ENCODE peak calls at places on chromosomes 12 and 14, in eight cellular contexts. B is stomach, P is lower leg skin, Y is uterus, R is adrenal gland, U is A549, I is HCT116, T is tibial nerve. F is an unnamed sample.
A peak's percentile ranks its signal among the peaks of the same experiment; 100 is the strongest.

GRCh38 chr14:101732128-101732527 is 29.4 kb upstream of the PPP2R5C start:
- DNase-seq in B (no peak), P (no peak), Y (no peak), R (no peak), U (no peak), I (peak; percentile 43), T (no peak), F (no peak)

GRCh38 chr14:78959674-78960264 is 789.6 kb downstream of the NRXN3 start:
- DNase-seq in B (peak; percentile 66), P (peak; percentile 40), Y (peak; percentile 74), R (peak; percentile 75), U (peak; percentile 61), I (peak; percentile 26), T (peak; percentile 81), F (peak; percentile 4)

GRCh38 chr12:121925361-121925725 is 7.0 kb downstream of the CFAP251 start:
- DNase-seq in B (no peak), P (no peak), Y (no peak), R (no peak), U (no peak), I (no peak), T (no peak), F (no peak)

GRCh38 chr14:102580552-102581110 is 11.8 kb upstream of the RCOR1 start:
- DNase-seq in B (no peak), P (no peak), Y (no peak), R (no peak), U (no peak), I (no peak), T (no peak), F (no peak)

GRCh38 chr14:75835156-75836141 is 146.3 kb downstream of the TGFB3 start:
- DNase-seq in B (no peak), P (no peak), Y (no peak), R (no peak), U (no peak), I (no peak), T (no peak), F (no peak)

GRCh38 chr14:104903990-104904389 is 20.7 kb upstream of the PLD4 start:
- DNase-seq in B (no peak), P (no peak), Y (no peak), R (no peak), U (no peak), I (no peak), T (no peak), F (no peak)

GRCh38 chr12:113061061-113061694 is 4.6 kb downstream of the DTX1 start:
- DNase-seq in B (no peak), P (no peak), Y (no peak), R (no peak), U (no peak), I (no peak), T (no peak), F (no peak)

GRCh38 chr14:95527392-95528002 is 7.4 kb upstream of the GLRX5 start:
- DNase-seq in B (peak; percentile 52), P (peak; percentile 69), Y (peak; percentile 63), R (peak; percentile 74), U (peak; percentile 44), I (no peak), T (peak; percentile 91), F (no peak)

DNA sequence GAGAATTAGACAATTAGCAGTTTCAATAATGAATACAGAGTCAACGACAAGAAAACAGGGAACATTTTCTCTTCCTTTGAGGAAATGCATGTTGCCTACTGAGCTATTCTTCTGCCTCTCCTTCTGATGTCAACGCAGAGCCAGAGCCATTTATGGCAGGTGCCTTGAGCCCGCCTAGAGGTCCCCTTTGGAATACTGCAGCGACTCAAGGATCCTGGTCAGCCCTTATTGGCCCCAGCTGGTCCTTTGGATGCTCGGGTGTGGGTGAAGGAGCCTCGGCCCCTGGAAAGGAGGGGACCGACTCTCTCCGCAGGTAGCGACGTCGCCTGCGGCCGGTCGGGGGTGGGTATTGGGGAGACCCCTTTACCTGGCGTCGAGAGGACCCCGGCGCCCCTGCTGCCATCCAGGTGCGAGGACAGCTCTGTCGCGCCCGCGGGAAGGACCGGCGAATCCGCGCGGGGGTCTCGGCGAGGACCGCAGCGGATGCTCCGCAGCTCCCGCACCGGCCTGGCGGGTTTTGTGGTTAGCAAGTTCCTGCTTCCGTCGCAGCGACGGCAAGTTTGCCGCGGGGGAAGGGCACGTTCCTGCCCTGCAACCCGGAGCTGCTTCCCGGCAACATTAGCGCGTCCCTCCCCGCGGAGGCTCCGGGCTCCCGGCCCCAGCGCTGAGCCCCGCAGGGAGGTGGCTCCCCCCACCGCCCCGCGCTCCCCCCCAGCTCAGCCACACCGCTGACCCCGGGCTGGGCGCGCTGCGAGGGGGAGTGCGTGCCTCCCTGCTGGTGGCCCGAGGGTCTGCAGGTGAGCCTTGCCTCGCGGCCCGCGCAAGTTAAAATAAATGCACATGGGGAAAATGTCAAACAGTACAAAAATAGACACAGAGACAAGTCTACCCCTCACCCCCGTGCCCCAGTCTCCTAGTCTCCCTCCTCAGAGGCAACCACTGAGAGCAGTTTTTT is at the start of gene MANSC1:
- DNase-seq in B (peak; percentile 78), P (peak; percentile 41), Y (peak; percentile 64), R (peak; percentile 76), U (peak; percentile 58), I (no peak), T (peak; percentile 14), F (no peak)
- TF ChIP-seq POLR2A in B (no peak), P (no peak), Y (peak; percentile 14), R (peak; percentile 57), U (peak; percentile 37), I (no peak), T (no peak), F (no peak)

DNA sequence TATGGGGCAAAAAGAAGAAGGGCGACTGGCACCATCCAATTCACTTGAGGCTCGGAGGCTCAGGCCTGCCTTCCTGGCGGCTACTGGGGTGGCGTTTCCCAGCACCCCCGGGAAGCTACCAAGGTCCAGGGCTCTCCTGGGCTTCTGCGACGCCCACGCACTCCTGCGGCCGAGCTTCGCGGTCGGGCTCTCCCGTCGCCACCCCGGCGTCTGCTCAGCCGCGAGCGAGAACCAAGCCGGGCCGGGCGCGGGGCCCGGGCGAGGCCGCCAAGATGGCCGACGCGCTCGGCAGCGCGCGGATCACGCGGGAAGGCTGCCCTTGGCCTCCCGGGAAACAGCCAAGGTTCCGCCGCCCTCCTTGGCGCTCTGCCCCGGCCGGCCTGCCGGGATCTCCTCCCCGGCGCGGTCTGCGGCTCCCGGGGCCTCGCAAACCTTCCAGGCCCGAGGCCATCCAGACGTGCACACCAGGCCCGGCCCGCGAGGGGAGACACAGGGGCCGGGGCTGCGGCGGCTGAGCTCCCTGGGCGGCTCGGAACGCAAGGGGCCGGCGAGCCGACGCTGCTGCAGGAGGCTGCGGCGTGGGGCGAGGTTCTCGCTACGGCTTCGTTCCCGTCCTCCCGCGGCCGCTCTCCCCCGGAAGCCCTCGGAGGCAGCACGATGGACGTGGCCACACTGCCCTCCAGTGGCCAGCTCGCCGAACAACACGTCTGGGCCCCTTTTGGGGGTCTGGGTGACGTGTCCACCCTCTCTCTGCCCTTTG is 23.5 kb upstream of the ZFP36L1 start:
- DNase-seq in B (peak; percentile 91), P (peak; percentile 83), Y (peak; percentile 90), R (peak; percentile 90), U (peak; percentile 92), I (no peak), T (peak; percentile 85), F (peak; percentile 76)
- TF ChIP-seq POLR2A in B (no peak), P (no peak), Y (peak; percentile 36), R (no peak), U (peak; percentile 48), I (no peak), T (peak; percentile 62), F (no peak)

GRCh38 chr12:6780573-6780972 is 8.3 kb downstream of the LAG3 start:
- DNase-seq in B (no peak), P (no peak), Y (no peak), R (no peak), U (no peak), I (no peak), T (no peak), F (no peak)

GRCh38 chr12:6778212-6778570 is 5.9 kb downstream of the LAG3 start:
- DNase-seq in B (no peak), P (no peak), Y (peak; percentile 71), R (peak; percentile 74), U (peak; percentile 41), I (no peak), T (no peak), F (no peak)

GRCh38 chr12:6777386-6777785 is 5.1 kb downstream of the LAG3 start:
- DNase-seq in B (no peak), P (no peak), Y (no peak), R (no peak), U (no peak), I (no peak), T (no peak), F (no peak)

GRCh38 chr12:6779667-6780459 is 7.5 kb downstream of the LAG3 start:
- DNase-seq in B (no peak), P (no peak), Y (no peak), R (no peak), U (no peak), I (no peak), T (no peak), F (no peak)

DNA sequence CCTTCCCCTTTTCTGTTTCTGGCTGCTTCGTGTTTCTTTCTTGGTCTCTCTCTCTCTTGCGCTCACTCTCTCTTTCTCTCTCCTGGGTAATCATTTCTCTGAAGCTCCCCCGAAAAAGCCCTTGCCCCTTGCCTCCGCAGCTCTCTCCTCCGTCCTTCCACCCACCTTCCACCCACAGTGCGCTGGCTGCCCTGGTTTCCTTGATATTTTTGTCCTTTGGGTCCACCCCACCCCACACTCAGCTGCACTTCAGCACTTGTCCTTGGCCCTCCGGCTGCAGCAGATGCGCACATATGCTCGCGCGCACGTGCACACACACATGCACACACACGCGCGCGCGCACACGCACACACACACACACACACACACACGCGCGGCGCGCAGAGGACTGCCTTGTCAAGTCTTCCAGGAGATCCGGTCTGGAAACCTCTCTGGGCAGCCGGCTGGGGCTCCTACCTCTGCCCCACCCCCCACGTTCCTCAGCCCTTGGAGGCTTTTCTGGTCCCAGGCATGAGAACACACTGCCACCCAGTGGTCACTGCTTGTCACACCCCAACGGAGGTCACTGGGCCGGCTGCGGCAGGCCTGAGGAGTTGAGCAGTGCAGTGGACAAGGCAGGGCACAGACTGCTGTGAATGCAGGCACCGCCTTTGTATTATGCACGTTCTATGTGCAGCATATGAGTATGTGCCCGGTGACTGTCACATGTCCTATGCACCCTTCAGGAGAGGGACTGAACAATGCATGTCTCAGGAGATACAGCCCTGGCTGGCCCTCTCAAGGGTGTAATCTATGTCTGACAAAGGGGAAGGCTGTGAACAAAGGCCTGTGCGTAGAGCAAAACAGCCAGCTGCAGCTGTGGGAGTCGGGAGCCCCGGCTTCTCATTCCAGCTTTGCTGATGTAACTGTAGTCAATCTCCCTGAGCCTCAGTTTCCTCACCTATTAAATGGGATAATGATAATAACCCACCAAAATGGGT is 6.5 kb downstream of the LAG3 start:
- DNase-seq in B (peak; percentile 96), P (peak; percentile 94), Y (peak; percentile 96), R (peak; percentile 97), U (peak; percentile 91), I (peak; percentile 81), T (peak; percentile 97), F (peak; percentile 91)
- TF ChIP-seq POLR2A in B (no peak), P (no peak), Y (no peak), R (no peak), U (no peak), I (no peak), T (peak; percentile 14), F (no peak)

DNA sequence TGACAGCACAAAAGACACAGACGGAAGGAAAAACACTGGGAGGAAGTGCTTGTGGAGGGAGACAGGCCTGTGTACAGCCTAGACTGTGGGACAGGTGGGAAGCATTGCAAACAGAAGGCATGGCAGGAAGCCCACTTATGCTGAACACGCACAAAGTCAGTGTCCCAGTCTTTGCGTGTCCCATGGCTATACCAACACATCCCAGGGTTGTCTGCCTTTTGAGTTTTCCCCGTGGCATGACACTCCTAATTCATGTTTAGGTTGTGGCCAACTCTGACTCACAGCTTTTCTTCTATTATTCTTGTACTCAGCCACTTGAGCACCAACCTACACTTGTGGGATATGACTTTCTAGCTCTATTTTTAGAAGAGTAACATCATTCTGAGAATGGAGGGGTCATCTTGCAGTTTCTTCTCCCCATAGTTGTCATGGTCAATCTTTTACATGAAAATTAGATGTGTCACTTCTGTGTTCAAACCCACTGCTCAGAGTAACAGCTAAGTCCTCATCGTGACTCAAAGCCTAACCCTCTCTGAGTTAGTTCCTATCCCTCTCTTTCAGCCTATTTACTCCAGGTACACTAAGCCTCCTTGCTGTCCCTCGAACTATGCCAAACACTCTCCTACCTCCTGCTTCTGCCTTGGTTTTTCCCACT is 27.5 kb upstream of the JPH4 start:
- DNase-seq in B (no peak), P (no peak), Y (no peak), R (no peak), U (no peak), I (no peak), T (no peak), F (no peak)
- TF ChIP-seq POLR2A in B (no peak), P (no peak), Y (no peak), R (no peak), U (no peak), I (no peak), T (no peak), F (no peak)

F was measured in H54.